ENCODE peak calls at places on chromosome 12, in eight cellular contexts. One of them, this sample, is unnamed.

GRCh38 chr12:127054531-127054930 is 1212.4 kb upstream of the TMEM132C start:
- DNase-seq in activated CD4-positive, alpha-beta T cell treated with anti-CD3 and anti-CD28 coated beads, Interleukin-2, amount 10 ng/mL, durations not matched to agents 24 days and 14 days: no peak
- DNase-seq in RCC 7860: no peak
- DNase-seq in stimulated activated CD4-positive, alpha-beta T cell treated with anti-CD3 and anti-CD28 coated beads, TNF-alpha, amount 100 ng/mL, for 48 hours: no peak
- DNase-seq in colonic mucosa: no peak
- DNase-seq in sciatic nerve: no peak
- DNase-seq in NCI-H510A treated with DMSO at 0.1 percent for 48 hours: no peak
- DNase-seq in NCI-H1105: no peak
- DNase-seq in this sample: peak; percentile 23

GRCh38 chr12:79373896-79374499 is 316.8 kb downstream of the PAWR start:
- DNase-seq in activated CD4-positive, alpha-beta T cell treated with anti-CD3 and anti-CD28 coated beads, Interleukin-2, amount 10 ng/mL, durations not matched to agents 24 days and 14 days: peak; percentile 56
- DNase-seq in RCC 7860: no peak
- DNase-seq in stimulated activated CD4-positive, alpha-beta T cell treated with anti-CD3 and anti-CD28 coated beads, TNF-alpha, amount 100 ng/mL, for 48 hours: no peak
- DNase-seq in colonic mucosa: peak; percentile 31
- DNase-seq in sciatic nerve: no peak
- DNase-seq in NCI-H510A treated with DMSO at 0.1 percent for 48 hours: peak; percentile 28
- DNase-seq in NCI-H1105: peak; percentile 5
- DNase-seq in this sample: peak; percentile 52

GRCh38 chr12:46208370-46208769 is 60.5 kb downstream of the SLC38A1 start:
- DNase-seq in activated CD4-positive, alpha-beta T cell treated with anti-CD3 and anti-CD28 coated beads, Interleukin-2, amount 10 ng/mL, durations not matched to agents 24 days and 14 days: no peak
- DNase-seq in RCC 7860: no peak
- DNase-seq in stimulated activated CD4-positive, alpha-beta T cell treated with anti-CD3 and anti-CD28 coated beads, TNF-alpha, amount 100 ng/mL, for 48 hours: no peak
- DNase-seq in colonic mucosa: no peak
- DNase-seq in sciatic nerve: no peak
- DNase-seq in NCI-H510A treated with DMSO at 0.1 percent for 48 hours: peak; percentile 28
- DNase-seq in NCI-H1105: no peak
- DNase-seq in this sample: no peak

GRCh38 chr12:108734200-108734906 is 3.0 kb upstream of the CORO1C start:
- DNase-seq in activated CD4-positive, alpha-beta T cell treated with anti-CD3 and anti-CD28 coated beads, Interleukin-2, amount 10 ng/mL, durations not matched to agents 24 days and 14 days: peak; percentile 64
- DNase-seq in RCC 7860: peak; percentile 95
- DNase-seq in stimulated activated CD4-positive, alpha-beta T cell treated with anti-CD3 and anti-CD28 coated beads, TNF-alpha, amount 100 ng/mL, for 48 hours: no peak
- DNase-seq in colonic mucosa: peak; percentile 91
- DNase-seq in sciatic nerve: no peak
- DNase-seq in NCI-H510A treated with DMSO at 0.1 percent for 48 hours: no peak
- DNase-seq in NCI-H1105: no peak
- DNase-seq in this sample: peak; percentile 94

GRCh38 chr12:108995370-108995992 is 25.4 kb downstream of the SVOP start:
- DNase-seq in activated CD4-positive, alpha-beta T cell treated with anti-CD3 and anti-CD28 coated beads, Interleukin-2, amount 10 ng/mL, durations not matched to agents 24 days and 14 days: no peak
- DNase-seq in RCC 7860: no peak
- DNase-seq in stimulated activated CD4-positive, alpha-beta T cell treated with anti-CD3 and anti-CD28 coated beads, TNF-alpha, amount 100 ng/mL, for 48 hours: no peak
- DNase-seq in colonic mucosa: no peak
- DNase-seq in sciatic nerve: no peak
- DNase-seq in NCI-H510A treated with DMSO at 0.1 percent for 48 hours: peak; percentile 49
- DNase-seq in NCI-H1105: no peak
- DNase-seq in this sample: no peak

GRCh38 chr12:92602476-92602875 is 100.3 kb upstream of the PLEKHG7 start:
- DNase-seq in activated CD4-positive, alpha-beta T cell treated with anti-CD3 and anti-CD28 coated beads, Interleukin-2, amount 10 ng/mL, durations not matched to agents 24 days and 14 days: no peak
- DNase-seq in RCC 7860: peak; percentile 21
- DNase-seq in stimulated activated CD4-positive, alpha-beta T cell treated with anti-CD3 and anti-CD28 coated beads, TNF-alpha, amount 100 ng/mL, for 48 hours: no peak
- DNase-seq in colonic mucosa: no peak
- DNase-seq in sciatic nerve: no peak
- DNase-seq in NCI-H510A treated with DMSO at 0.1 percent for 48 hours: no peak
- DNase-seq in NCI-H1105: no peak
- DNase-seq in this sample: peak; percentile 82

GRCh38 chr12:11812558-11813421 is 163.3 kb downstream of the ETV6 start:
- DNase-seq in activated CD4-positive, alpha-beta T cell treated with anti-CD3 and anti-CD28 coated beads, Interleukin-2, amount 10 ng/mL, durations not matched to agents 24 days and 14 days: peak; percentile 71
- DNase-seq in RCC 7860: no peak
- DNase-seq in stimulated activated CD4-positive, alpha-beta T cell treated with anti-CD3 and anti-CD28 coated beads, TNF-alpha, amount 100 ng/mL, for 48 hours: no peak
- DNase-seq in colonic mucosa: peak; percentile 74
- DNase-seq in sciatic nerve: peak; percentile 69
- DNase-seq in NCI-H510A treated with DMSO at 0.1 percent for 48 hours: peak; percentile 86
- DNase-seq in NCI-H1105: no peak
- DNase-seq in this sample: no peak

GRCh38 chr12:96495155-96495554 is 5.8 kb downstream of the CFAP54 start:
- DNase-seq in activated CD4-positive, alpha-beta T cell treated with anti-CD3 and anti-CD28 coated beads, Interleukin-2, amount 10 ng/mL, durations not matched to agents 24 days and 14 days: no peak
- DNase-seq in RCC 7860: no peak
- DNase-seq in stimulated activated CD4-positive, alpha-beta T cell treated with anti-CD3 and anti-CD28 coated beads, TNF-alpha, amount 100 ng/mL, for 48 hours: no peak
- DNase-seq in colonic mucosa: no peak
- DNase-seq in sciatic nerve: no peak
- DNase-seq in NCI-H510A treated with DMSO at 0.1 percent for 48 hours: no peak
- DNase-seq in NCI-H1105: no peak
- DNase-seq in this sample: no peak

GRCh38 chr12:121789800-121790748 is 3.4 kb downstream of the RHOF start:
- DNase-seq in activated CD4-positive, alpha-beta T cell treated with anti-CD3 and anti-CD28 coated beads, Interleukin-2, amount 10 ng/mL, durations not matched to agents 24 days and 14 days: peak; percentile 98
- DNase-seq in RCC 7860: peak; percentile 79
- DNase-seq in stimulated activated CD4-positive, alpha-beta T cell treated with anti-CD3 and anti-CD28 coated beads, TNF-alpha, amount 100 ng/mL, for 48 hours: peak; percentile 78
- DNase-seq in colonic mucosa: peak; percentile 61
- DNase-seq in sciatic nerve: peak; percentile 78
- DNase-seq in NCI-H510A treated with DMSO at 0.1 percent for 48 hours: no peak
- DNase-seq in NCI-H1105: no peak
- DNase-seq in this sample: no peak

GRCh38 chr12:67981236-67982164 is 7.7 kb upstream of the IFNG-AS1 start:
- DNase-seq in activated CD4-positive, alpha-beta T cell treated with anti-CD3 and anti-CD28 coated beads, Interleukin-2, amount 10 ng/mL, durations not matched to agents 24 days and 14 days: no peak
- DNase-seq in RCC 7860: peak; percentile 88
- DNase-seq in stimulated activated CD4-positive, alpha-beta T cell treated with anti-CD3 and anti-CD28 coated beads, TNF-alpha, amount 100 ng/mL, for 48 hours: no peak
- DNase-seq in colonic mucosa: no peak
- DNase-seq in sciatic nerve: no peak
- DNase-seq in NCI-H510A treated with DMSO at 0.1 percent for 48 hours: no peak
- DNase-seq in NCI-H1105: no peak
- DNase-seq in this sample: peak; percentile 90

GRCh38 chr12:89453579-89453978 is 71.0 kb downstream of the GALNT4 start:
- DNase-seq in activated CD4-positive, alpha-beta T cell treated with anti-CD3 and anti-CD28 coated beads, Interleukin-2, amount 10 ng/mL, durations not matched to agents 24 days and 14 days: no peak
- DNase-seq in RCC 7860: no peak
- DNase-seq in stimulated activated CD4-positive, alpha-beta T cell treated with anti-CD3 and anti-CD28 coated beads, TNF-alpha, amount 100 ng/mL, for 48 hours: no peak
- DNase-seq in colonic mucosa: no peak
- DNase-seq in sciatic nerve: no peak
- DNase-seq in NCI-H510A treated with DMSO at 0.1 percent for 48 hours: no peak
- DNase-seq in NCI-H1105: no peak
- DNase-seq in this sample: no peak

GRCh38 chr12:19671695-19672094 is 232.4 kb downstream of the AEBP2 start:
- DNase-seq in activated CD4-positive, alpha-beta T cell treated with anti-CD3 and anti-CD28 coated beads, Interleukin-2, amount 10 ng/mL, durations not matched to agents 24 days and 14 days: no peak
- DNase-seq in RCC 7860: no peak
- DNase-seq in stimulated activated CD4-positive, alpha-beta T cell treated with anti-CD3 and anti-CD28 coated beads, TNF-alpha, amount 100 ng/mL, for 48 hours: no peak
- DNase-seq in colonic mucosa: no peak
- DNase-seq in sciatic nerve: no peak
- DNase-seq in NCI-H510A treated with DMSO at 0.1 percent for 48 hours: no peak
- DNase-seq in NCI-H1105: no peak
- DNase-seq in this sample: peak; percentile 6

GRCh38 chr12:69405466-69405865 is 45.9 kb downstream of the YEATS4 start:
- DNase-seq in activated CD4-positive, alpha-beta T cell treated with anti-CD3 and anti-CD28 coated beads, Interleukin-2, amount 10 ng/mL, durations not matched to agents 24 days and 14 days: no peak
- DNase-seq in RCC 7860: peak; percentile 91
- DNase-seq in stimulated activated CD4-positive, alpha-beta T cell treated with anti-CD3 and anti-CD28 coated beads, TNF-alpha, amount 100 ng/mL, for 48 hours: no peak
- DNase-seq in colonic mucosa: no peak
- DNase-seq in sciatic nerve: no peak
- DNase-seq in NCI-H510A treated with DMSO at 0.1 percent for 48 hours: no peak
- DNase-seq in NCI-H1105: no peak
- DNase-seq in this sample: peak; percentile 95

GRCh38 chr12:124828264-124829007 is 35.2 kb downstream of the SCARB1 start:
- DNase-seq in activated CD4-positive, alpha-beta T cell treated with anti-CD3 and anti-CD28 coated beads, Interleukin-2, amount 10 ng/mL, durations not matched to agents 24 days and 14 days: no peak
- DNase-seq in RCC 7860: peak; percentile 93
- DNase-seq in stimulated activated CD4-positive, alpha-beta T cell treated with anti-CD3 and anti-CD28 coated beads, TNF-alpha, amount 100 ng/mL, for 48 hours: no peak
- DNase-seq in colonic mucosa: peak; percentile 79
- DNase-seq in sciatic nerve: no peak
- DNase-seq in NCI-H510A treated with DMSO at 0.1 percent for 48 hours: no peak
- DNase-seq in NCI-H1105: no peak
- DNase-seq in this sample: peak; percentile 39

GRCh38 chr12:90801776-90802175 is 153.2 kb downstream of the CCER1 start:
- DNase-seq in activated CD4-positive, alpha-beta T cell treated with anti-CD3 and anti-CD28 coated beads, Interleukin-2, amount 10 ng/mL, durations not matched to agents 24 days and 14 days: no peak
- DNase-seq in RCC 7860: no peak
- DNase-seq in stimulated activated CD4-positive, alpha-beta T cell treated with anti-CD3 and anti-CD28 coated beads, TNF-alpha, amount 100 ng/mL, for 48 hours: no peak
- DNase-seq in colonic mucosa: no peak
- DNase-seq in sciatic nerve: no peak
- DNase-seq in NCI-H510A treated with DMSO at 0.1 percent for 48 hours: no peak
- DNase-seq in NCI-H1105: no peak
- DNase-seq in this sample: peak; percentile 58

GRCh38 chr12:80837342-80837978 is 100.3 kb downstream of the LIN7A start:
- DNase-seq in activated CD4-positive, alpha-beta T cell treated with anti-CD3 and anti-CD28 coated beads, Interleukin-2, amount 10 ng/mL, durations not matched to agents 24 days and 14 days: no peak
- DNase-seq in RCC 7860: peak; percentile 8
- DNase-seq in stimulated activated CD4-positive, alpha-beta T cell treated with anti-CD3 and anti-CD28 coated beads, TNF-alpha, amount 100 ng/mL, for 48 hours: no peak
- DNase-seq in colonic mucosa: no peak
- DNase-seq in sciatic nerve: no peak
- DNase-seq in NCI-H510A treated with DMSO at 0.1 percent for 48 hours: peak; percentile 75
- DNase-seq in NCI-H1105: peak; percentile 21
- DNase-seq in this sample: peak; percentile 64

GRCh38 chr12:6603095-6603567 is 4.0 kb downstream of the CHD4 start:
- DNase-seq in activated CD4-positive, alpha-beta T cell treated with anti-CD3 and anti-CD28 coated beads, Interleukin-2, amount 10 ng/mL, durations not matched to agents 24 days and 14 days: peak; percentile 74
- DNase-seq in RCC 7860: peak; percentile 34
- DNase-seq in stimulated activated CD4-positive, alpha-beta T cell treated with anti-CD3 and anti-CD28 coated beads, TNF-alpha, amount 100 ng/mL, for 48 hours: no peak
- DNase-seq in colonic mucosa: peak; percentile 29
- DNase-seq in sciatic nerve: no peak
- DNase-seq in NCI-H510A treated with DMSO at 0.1 percent for 48 hours: peak; percentile 29
- DNase-seq in NCI-H1105: no peak
- DNase-seq in this sample: peak; percentile 62

GRCh38 chr12:33322519-33322918 is 117.1 kb downstream of the SYT10 start:
- DNase-seq in activated CD4-positive, alpha-beta T cell treated with anti-CD3 and anti-CD28 coated beads, Interleukin-2, amount 10 ng/mL, durations not matched to agents 24 days and 14 days: no peak
- DNase-seq in RCC 7860: no peak
- DNase-seq in stimulated activated CD4-positive, alpha-beta T cell treated with anti-CD3 and anti-CD28 coated beads, TNF-alpha, amount 100 ng/mL, for 48 hours: no peak
- DNase-seq in colonic mucosa: no peak
- DNase-seq in sciatic nerve: no peak
- DNase-seq in NCI-H510A treated with DMSO at 0.1 percent for 48 hours: no peak
- DNase-seq in NCI-H1105: no peak
- DNase-seq in this sample: no peak

GRCh38 chr12:130029151-130029550 is 125.3 kb upstream of the TMEM132D start:
- DNase-seq in activated CD4-positive, alpha-beta T cell treated with anti-CD3 and anti-CD28 coated beads, Interleukin-2, amount 10 ng/mL, durations not matched to agents 24 days and 14 days: no peak
- DNase-seq in RCC 7860: no peak
- DNase-seq in stimulated activated CD4-positive, alpha-beta T cell treated with anti-CD3 and anti-CD28 coated beads, TNF-alpha, amount 100 ng/mL, for 48 hours: no peak
- DNase-seq in colonic mucosa: no peak
- DNase-seq in sciatic nerve: no peak
- DNase-seq in NCI-H510A treated with DMSO at 0.1 percent for 48 hours: no peak
- DNase-seq in NCI-H1105: no peak
- DNase-seq in this sample: no peak

GRCh38 chr12:120249875-120250795 is 15.4 kb downstream of the PXN start:
- DNase-seq in activated CD4-positive, alpha-beta T cell treated with anti-CD3 and anti-CD28 coated beads, Interleukin-2, amount 10 ng/mL, durations not matched to agents 24 days and 14 days: peak; percentile 82
- DNase-seq in RCC 7860: no peak
- DNase-seq in stimulated activated CD4-positive, alpha-beta T cell treated with anti-CD3 and anti-CD28 coated beads, TNF-alpha, amount 100 ng/mL, for 48 hours: no peak
- DNase-seq in colonic mucosa: no peak
- DNase-seq in sciatic nerve: peak; percentile 84
- DNase-seq in NCI-H510A treated with DMSO at 0.1 percent for 48 hours: no peak
- DNase-seq in NCI-H1105: no peak
- DNase-seq in this sample: no peak

GRCh38 chr12:83114042-83114441 is 427.3 kb downstream of the TMTC2 start:
- DNase-seq in activated CD4-positive, alpha-beta T cell treated with anti-CD3 and anti-CD28 coated beads, Interleukin-2, amount 10 ng/mL, durations not matched to agents 24 days and 14 days: no peak
- DNase-seq in RCC 7860: no peak
- DNase-seq in stimulated activated CD4-positive, alpha-beta T cell treated with anti-CD3 and anti-CD28 coated beads, TNF-alpha, amount 100 ng/mL, for 48 hours: no peak
- DNase-seq in colonic mucosa: no peak
- DNase-seq in sciatic nerve: no peak
- DNase-seq in NCI-H510A treated with DMSO at 0.1 percent for 48 hours: no peak
- DNase-seq in NCI-H1105: no peak
- DNase-seq in this sample: no peak

GRCh38 chr12:72346331-72346944 is 74.3 kb downstream of the TRHDE start:
- DNase-seq in activated CD4-positive, alpha-beta T cell treated with anti-CD3 and anti-CD28 coated beads, Interleukin-2, amount 10 ng/mL, durations not matched to agents 24 days and 14 days: peak; percentile 81
- DNase-seq in RCC 7860: peak; percentile 29
- DNase-seq in stimulated activated CD4-positive, alpha-beta T cell treated with anti-CD3 and anti-CD28 coated beads, TNF-alpha, amount 100 ng/mL, for 48 hours: peak; percentile 18
- DNase-seq in colonic mucosa: peak; percentile 62
- DNase-seq in sciatic nerve: peak; percentile 56
- DNase-seq in NCI-H510A treated with DMSO at 0.1 percent for 48 hours: peak; percentile 91
- DNase-seq in NCI-H1105: peak; percentile 60
- DNase-seq in this sample: peak; percentile 91

This sample was measured in foreskin fibroblast.